ENCODE peak calls at places on chromosome 10, in four cellular contexts. I, O, J and D are unnamed samples. For H3K4me1 and H3K36me3, the result is how much of the 10 kb centered on the place peaks cover.

GRCh38 chr10:100986952-100987684 is at the start of the genes MRPL43 and TWNK:
- DNase-seq in I (peak), O (peak), J (peak), D (peak)

GRCh38 chr10:6494934-6495592 is 85.0 kb downstream of the PRKCQ start:
- DNase-seq in I (no peak), O (no peak), J (no peak), D (no peak)

GRCh38 chr10:21517983-21518628 is 7.4 kb downstream of the SKIDA1 start:
- DNase-seq in I (no peak), O (no peak), J (no peak), D (no peak)

GRCh38 chr10:3668276-3668960 is 116.6 kb downstream of the KLF6 start:
- DNase-seq in I (peak), O (peak), J (peak), D (peak)

GRCh38 chr10:15745748-15746147 is 26.0 kb upstream of the ITGA8 start:
- DNase-seq in I (no peak), O (no peak), J (no peak), D (no peak)

GRCh38 chr10:60798031-60798430 is 19.8 kb downstream of the CDK1 start:
- DNase-seq in I (no peak), O (no peak), J (no peak), D (no peak)

GRCh38 chr10:91198781-91199180 is 21.7 kb upstream of the PCGF5 start:
- DNase-seq in I (no peak), O (no peak), J (no peak), D (no peak)

GRCh38 chr10:13038346-13038745 is 36.8 kb upstream of the CCDC3 start:
- DNase-seq in I (no peak), O (no peak), J (no peak), D (no peak)

GRCh38 chr10:70354566-70355233 is 27.7 kb downstream of the LRRC20 start:
- DNase-seq in I (no peak), O (no peak), J (no peak), D (no peak)

GRCh38 chr10:123134058-123134914 is 1.5 kb upstream of the HMX3 start:
- DNase-seq in I (no peak), O (no peak), J (no peak), D (no peak)
- H3K4me1 ChIP-seq in I (under half), O (under half), J (under half), D (half or more)

GRCh38 chr10:5354068-5354467 is 10.7 kb upstream of the UCN3 start:
- DNase-seq in I (no peak), O (no peak), J (no peak), D (no peak)

GRCh38 chr10:5344746-5345145 is 20.0 kb upstream of the UCN3 start:
- DNase-seq in I (no peak), O (no peak), J (no peak), D (no peak)

GRCh38 chr10:5346881-5347280 is 17.9 kb upstream of the UCN3 start:
- DNase-seq in I (no peak), O (no peak), J (no peak), D (no peak)

GRCh38 chr10:5343979-5344378 is 20.8 kb upstream of the UCN3 start:
- DNase-seq in I (no peak), O (no peak), J (no peak), D (no peak)

DNA sequence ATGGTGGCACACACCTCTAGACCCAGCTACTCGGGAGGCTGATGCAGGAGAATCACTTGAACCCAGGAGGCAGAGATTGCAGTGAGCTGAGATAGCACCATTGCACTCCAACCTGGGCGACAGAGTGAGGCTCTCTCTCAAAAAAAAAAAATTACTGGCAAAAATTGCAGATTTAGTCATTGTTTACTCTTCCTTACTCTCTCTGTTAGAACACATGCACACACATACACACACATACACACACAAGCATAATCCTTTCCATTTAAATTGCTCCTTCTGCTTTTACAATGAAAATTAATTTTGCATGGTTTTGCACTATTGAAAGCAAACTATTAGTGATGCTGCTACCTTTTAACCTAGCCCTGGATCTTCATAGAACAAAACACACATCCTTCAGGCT is 15.4 kb upstream of the UCN3 start:
- DNase-seq in I (no peak), O (no peak), J (no peak), D (no peak)
- H3K4me3 ChIP-seq in I (no peak), O (no peak), J (no peak), D (no peak)

GRCh38 chr10:131107970-131108369 is 203.6 kb downstream of the TCERG1L start:
- DNase-seq in I (no peak), O (no peak), J (no peak), D (peak)
- H3K36me3 ChIP-seq in I (under half), O (under half), J (under half), D (under half)

GRCh38 chr10:85650791-85651506 is 715.6 kb downstream of the GRID1 start:
- DNase-seq in I (no peak), O (no peak), J (no peak), D (no peak)
- H3K4me1 ChIP-seq in I (under half), O (under half), J (under half), D (under half)

DNA sequence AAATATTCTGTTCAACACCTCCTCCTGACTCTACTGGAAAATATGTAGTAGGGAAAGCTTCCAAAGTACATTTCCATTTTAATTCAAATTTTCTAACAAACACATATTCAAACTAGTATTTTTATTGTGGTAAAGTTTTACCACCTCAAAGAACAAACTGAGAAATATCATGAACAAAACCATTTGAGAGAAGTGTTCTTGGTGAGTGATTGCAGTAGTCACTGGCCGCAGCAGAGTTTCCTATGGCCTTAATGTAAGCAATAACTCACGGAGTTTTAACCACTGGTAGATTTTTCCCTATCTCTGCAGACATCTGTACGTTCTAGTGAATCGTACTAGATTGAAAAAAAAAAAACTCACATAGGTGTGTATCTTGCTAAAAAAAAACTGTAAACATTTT is 487.0 kb upstream of the FZD8 start:
- DNase-seq in I (no peak), O (no peak), J (no peak), D (no peak)
- H3K4me3 ChIP-seq in I (no peak), O (no peak), J (no peak), D (no peak)

DNA sequence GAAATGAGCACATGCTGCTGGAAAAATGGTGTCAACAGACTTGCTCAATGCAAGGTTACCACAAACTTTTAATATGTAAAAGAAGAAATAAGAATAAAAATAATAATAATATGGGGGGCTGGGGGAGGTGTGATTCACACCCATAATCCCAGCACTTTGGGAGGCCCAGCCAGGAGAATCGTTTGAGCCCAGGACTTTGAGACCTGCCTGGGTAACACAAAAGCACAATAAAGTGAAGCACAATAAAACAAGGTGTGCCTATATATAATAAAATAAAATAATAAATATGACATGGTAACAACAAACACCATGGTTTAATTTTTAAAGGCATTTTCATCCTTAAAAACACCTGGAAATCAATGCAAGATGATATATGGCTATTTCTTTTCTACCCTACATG is 25.1 kb downstream of the EIF3A start:
- DNase-seq in I (no peak), O (no peak), J (no peak), D (no peak)
- H3K36me3 ChIP-seq in I (half or more), O (under half), J (half or more), D (half or more)

GRCh38 chr10:110644598-110645462 is 694 bp downstream of the RBM20 start:
- DNase-seq in I (no peak), O (no peak), J (no peak), D (no peak)

GRCh38 chr10:110646417-110647135 is 2.4 kb downstream of the RBM20 start:
- DNase-seq in I (no peak), O (no peak), J (no peak), D (no peak)

GRCh38 chr10:110642980-110643655 is 1.0 kb upstream of the RBM20 start:
- DNase-seq in I (no peak), O (no peak), J (no peak), D (no peak)

GRCh38 chr10:110642204-110642979 is 1.7 kb upstream of the RBM20 start:
- DNase-seq in I (no peak), O (no peak), J (no peak), D (no peak)

GRCh38 chr10:110643670-110644597 is at the start of gene RBM20:
- DNase-seq in I (peak), O (peak), J (no peak), D (no peak)
- H3K4me1 ChIP-seq in I (under half), O (under half), J (under half), D (under half)